ENCODE peak calls at places on chromosome 21, in seven cellular contexts. K is bronchial epithelial cell, O is choroid plexus epithelial cell, S is GM13977, B is psoas muscle, M is mammary epithelial cell, W is GM06990. C is an unnamed sample.

GRCh38 chr21:36178349-36178748 is 21.7 kb downstream of the DOP1B start:
- DNase-seq in W (no peak), O (no peak), S (no peak), B (no peak), K (no peak), M (no peak), C (no peak)

GRCh38 chr21:41235214-41235613 is 67.3 kb downstream of the BACE2 start:
- DNase-seq in K (no peak), O (no peak), S (no peak), B (no peak), M (no peak), W (no peak), C (no peak)

GRCh38 chr21:45874716-45875415 is 106.7 kb upstream of the COL6A1 start:
- DNase-seq in S (no peak), B (peak), O (peak), M (no peak), K (peak), W (no peak), C (peak)

GRCh38 chr21:27035791-27036190 is 68.9 kb upstream of the ADAMTS5 start:
- DNase-seq in W (no peak), S (no peak), K (no peak), M (no peak), B (no peak), O (no peak), C (no peak)

GRCh38 chr21:44455524-44456206 is 355 bp downstream of the LRRC3 start:
- DNase-seq in W (peak), S (peak), K (no peak), M (peak), O (peak), B (peak), C (peak)

GRCh38 chr21:17003221-17003620 is 509.6 kb upstream of the CXADR start:
- DNase-seq in O (peak), W (no peak), K (peak), B (no peak), M (no peak), S (no peak), C (peak)

GRCh38 chr21:25428537-25428936 is 178.7 kb downstream of the MRPL39 start:
- DNase-seq in S (no peak), B (no peak), W (no peak), M (peak), O (peak), K (peak), C (peak)

GRCh38 chr21:30072496-30072895 is 94.1 kb downstream of the CLDN17 start:
- DNase-seq in B (no peak), S (no peak), O (peak), M (peak), K (peak), W (no peak), C (peak)

GRCh38 chr21:36929622-36930021 is 36.8 kb downstream of the HLCS start:
- DNase-seq in B (no peak), M (peak), S (no peak), O (peak), W (no peak), K (peak), C (peak)

GRCh38 chr21:44767834-44768831 is 33.5 kb downstream of the UBE2G2 start:
- DNase-seq in S (no peak), O (no peak), K (no peak), B (no peak), M (no peak), W (no peak), C (no peak)

GRCh38 chr21:26849428-26850115 is 4.4 kb upstream of the ADAMTS1 start:
- DNase-seq in S (no peak), M (peak), W (no peak), B (no peak), K (peak), O (peak), C (peak)

GRCh38 chr21:23507501-23507900 is 2099.8 kb downstream of the MRPL39 start:
- DNase-seq in K (no peak), M (no peak), S (no peak), B (no peak), W (no peak), O (no peak), C (no peak)

GRCh38 chr21:45894107-45894810 is 87.3 kb upstream of the COL6A1 start:
- DNase-seq in W (no peak), M (no peak), K (no peak), S (no peak), B (peak), O (peak), C (no peak)

GRCh38 chr21:44437371-44437695 is 18.0 kb upstream of the LRRC3 start:
- DNase-seq in S (no peak), M (no peak), B (peak), W (no peak), O (no peak), K (no peak), C (no peak)

GRCh38 chr21:20875741-20876140 is 122.5 kb upstream of the NCAM2 start:
- DNase-seq in K (no peak), M (no peak), S (no peak), W (no peak), O (peak), B (no peak), C (no peak)

GRCh38 chr21:44853601-44854390 is 19.7 kb downstream of the PTTG1IP start:
- DNase-seq in S (no peak), K (no peak), M (no peak), W (no peak), B (peak), O (no peak), C (no peak)

GRCh38 chr21:40074710-40075109 is 207.5 kb downstream of the PCP4 start:
- DNase-seq in W (no peak), O (no peak), M (no peak), K (no peak), S (no peak), B (no peak), C (no peak)
- TF ChIP-seq CTCF in W (no peak), O (no peak), M (no peak), K (no peak), S (no peak), B (no peak), C (no peak)

GRCh38 chr21:28518620-28519019 is 474.1 kb downstream of the LTN1 start:
- DNase-seq in S (no peak), K (peak), O (no peak), B (no peak), M (no peak), W (no peak), C (peak)

GRCh38 chr21:28516996-28517592 is 475.6 kb downstream of the LTN1 start:
- DNase-seq in W (peak), K (peak), O (peak), S (peak), B (peak), M (peak), C (peak)

GRCh38 chr21:28523367-28523766 is 469.3 kb downstream of the LTN1 start:
- DNase-seq in M (no peak), K (no peak), B (no peak), O (no peak), S (no peak), W (no peak), C (no peak)

GRCh38 chr21:28521932-28522826 is 470.5 kb downstream of the LTN1 start:
- DNase-seq in B (no peak), S (no peak), W (no peak), M (no peak), K (peak), O (peak), C (peak)
- TF ChIP-seq CTCF in B (no peak), S (peak), W (peak), M (peak), K (peak), O (peak), C (peak)

DNA sequence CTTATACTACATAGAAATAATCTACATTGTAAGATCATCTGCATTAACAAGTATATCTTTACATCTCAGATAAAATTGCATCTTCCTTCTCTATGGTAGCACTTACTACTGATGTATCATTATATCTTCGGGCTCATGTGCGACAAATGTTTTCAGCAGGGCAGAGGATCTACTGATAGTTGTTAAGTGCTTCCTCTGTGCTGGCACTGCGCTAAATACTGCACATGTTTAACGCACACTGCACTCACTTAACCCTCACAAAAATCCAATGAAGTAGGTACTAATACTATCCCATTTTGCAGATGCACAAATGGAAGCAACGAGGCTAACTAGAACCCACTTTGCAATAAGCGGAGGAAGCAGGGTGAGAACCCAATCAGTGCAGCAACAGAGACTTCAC is 75.6 kb upstream of the USP25 start:
- DNase-seq in W (no peak), O (no peak), B (no peak), K (no peak), M (no peak), S (no peak), C (no peak)
- TF ChIP-seq CTCF in W (no peak), O (no peak), B (no peak), K (no peak), M (no peak), S (no peak), C (no peak)

GRCh38 chr21:18987515-18988026 is 584.0 kb upstream of the TMPRSS15 start:
- DNase-seq in W (no peak), O (no peak), B (no peak), M (no peak), S (no peak), K (no peak), C (no peak)

GRCh38 chr21:18985584-18985983 is 582.0 kb upstream of the TMPRSS15 start:
- DNase-seq in B (no peak), M (no peak), K (no peak), O (no peak), W (no peak), S (no peak), C (no peak)

GRCh38 chr21:18991846-18992245 is 588.3 kb upstream of the TMPRSS15 start:
- DNase-seq in K (no peak), W (no peak), M (no peak), S (no peak), O (no peak), B (no peak), C (no peak)

GRCh38 chr21:18986197-18986596 is 582.6 kb upstream of the TMPRSS15 start:
- DNase-seq in S (no peak), O (peak), W (no peak), K (no peak), B (no peak), M (no peak), C (no peak)
- TF ChIP-seq CTCF in S (no peak), O (no peak), W (no peak), K (no peak), B (no peak), M (no peak), C (no peak)

GRCh38 chr21:22120616-22121266 is 1122.5 kb downstream of the NCAM2 start:
- DNase-seq in S (no peak), K (no peak), M (no peak), W (no peak), B (no peak), O (peak), C (no peak)
- TF ChIP-seq CTCF in S (no peak), K (no peak), M (no peak), W (no peak), B (no peak), O (peak), C (no peak)

GRCh38 chr21:42376338-42376982 is 10.1 kb upstream of the TFF1 start:
- DNase-seq in K (no peak), M (no peak), S (no peak), W (no peak), O (no peak), B (no peak), C (no peak)
- TF ChIP-seq CTCF in K (peak), M (peak), S (no peak), W (no peak), O (no peak), B (peak), C (no peak)

DNA sequence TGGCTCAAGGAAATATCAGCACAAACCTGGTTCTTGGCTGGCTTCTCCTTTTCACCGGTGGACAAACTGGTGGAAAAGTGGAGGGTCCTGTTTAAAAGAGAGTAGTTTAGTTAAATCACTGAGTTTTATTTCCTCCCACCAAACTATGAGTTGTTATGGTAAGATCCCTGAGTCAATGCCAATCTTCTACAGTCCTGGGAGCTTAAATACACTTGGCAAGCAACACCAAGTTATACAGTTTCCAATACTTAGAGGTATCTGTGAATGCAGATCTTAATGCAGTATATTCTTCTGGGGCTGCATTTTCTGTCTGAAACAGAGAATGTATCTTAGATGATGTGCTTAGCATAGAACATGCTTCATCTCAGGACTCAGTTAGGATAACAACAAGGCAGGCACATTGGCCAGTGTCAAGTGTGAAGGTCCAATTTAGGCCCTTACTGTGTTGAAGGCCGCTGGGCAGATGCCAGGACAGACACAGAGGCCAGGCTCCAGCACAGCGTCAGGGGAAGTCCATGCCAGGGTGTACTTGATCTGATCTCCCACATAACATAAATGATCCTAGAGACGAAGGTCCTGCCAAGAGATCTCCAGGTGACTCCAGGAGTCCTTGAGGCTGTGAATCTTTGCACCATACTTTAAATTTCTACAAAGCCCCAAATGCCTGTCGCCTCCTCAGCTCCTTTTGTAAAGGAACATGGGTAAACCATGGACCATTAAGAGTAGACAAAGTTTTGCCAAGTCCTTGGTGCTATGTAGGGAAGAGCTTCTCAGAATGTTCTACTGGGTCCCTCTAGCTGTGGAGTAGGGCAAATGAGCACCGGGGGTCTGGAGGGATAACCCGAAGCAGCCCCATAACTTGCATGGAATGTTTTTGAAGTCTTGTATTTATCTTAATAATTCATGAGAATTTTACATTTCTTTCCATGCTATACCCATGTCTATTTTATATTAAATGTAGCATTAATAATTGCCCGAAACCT is 76.8 kb downstream of the KCNJ15 start:
- DNase-seq in K (no peak), O (peak), S (peak), M (no peak), B (no peak), W (no peak), C (no peak)
- TF ChIP-seq CTCF in K (peak), O (peak), S (peak), M (peak), B (no peak), W (peak), C (no peak)

GRCh38 chr21:33478858-33479678 is 706 bp downstream of the TMEM50B start:
- DNase-seq in B (peak), M (peak), S (peak), K (peak), O (peak), W (peak), C (peak)
- TF ChIP-seq CTCF in B (no peak), M (no peak), S (peak), K (peak), O (no peak), W (peak), C (peak)

DNA sequence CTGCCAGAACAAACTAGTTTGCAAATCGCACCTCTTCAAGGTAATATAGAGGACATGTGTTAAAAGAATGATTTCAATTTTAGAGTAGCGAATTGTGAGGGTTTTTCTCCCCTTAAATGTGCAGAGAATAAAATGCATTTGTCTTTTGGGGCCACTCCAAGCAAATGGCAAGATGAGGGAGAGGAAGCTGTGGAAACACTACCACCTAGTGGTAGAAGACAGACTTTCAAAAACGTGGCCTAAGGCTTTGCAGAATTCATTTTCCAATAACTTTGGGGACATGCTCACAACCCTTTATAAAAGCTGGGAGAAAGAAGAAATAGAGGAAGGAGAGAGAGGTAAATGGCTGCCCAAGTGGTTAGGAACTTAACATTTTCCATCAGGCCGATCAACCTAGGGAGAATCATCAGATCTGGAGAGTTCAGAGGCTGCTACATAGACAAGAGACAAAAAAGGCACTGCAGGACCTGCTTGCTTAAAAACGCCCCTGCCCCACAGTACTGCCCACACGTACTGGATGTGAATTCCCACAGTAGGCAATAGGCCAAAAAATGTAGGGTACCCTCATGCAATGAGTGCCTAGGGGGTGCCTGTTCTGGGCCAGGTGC is 15.7 kb upstream of the RCAN1 start:
- DNase-seq in W (no peak), O (peak), M (peak), S (peak), K (peak), B (no peak), C (peak)
- TF ChIP-seq CTCF in W (peak), O (peak), M (peak), S (peak), K (peak), B (peak), C (peak)